ENCODE peak calls at places on chromosomes 3 and 15, in eight cellular contexts. U is NK-92 treated with Interleukin-12 subunit alpha and Interleukin-12 subunit beta, amount 100 ng/mL, for 24 hours; N is GM23338; L is iris pigment epithelial cell; X is globus pallidus; C is WTC11; B is T-helper 1 cell; M is NCI-H1092. V is an unnamed sample.

GRCh38 chr15:91263632-91264477 is 163.8 kb downstream of the SV2B start:
- DNase-seq in U (no peak), N (no peak), L (peak), X (no peak), C (no peak), B (no peak), M (no peak), V (no peak)

GRCh38 chr15:39704684-39705083 is 78.0 kb downstream of the FSIP1 start:
- DNase-seq in U (no peak), N (peak), L (peak), X (peak), C (no peak), B (no peak), M (no peak), V (no peak)

GRCh38 chr3:11845661-11846060 is 1.0 kb downstream of the TAMM41 start:
- DNase-seq in U (no peak), N (no peak), L (no peak), X (no peak), C (no peak), B (no peak), M (no peak), V (no peak)

GRCh38 chr3:193711165-193711485 is 118.1 kb downstream of the OPA1 start:
- DNase-seq in U (no peak), N (peak), L (no peak), X (no peak), C (no peak), B (no peak), M (no peak), V (no peak)

GRCh38 chr15:68213991-68214837 is 9.1 kb upstream of the CALML4 start:
- DNase-seq in U (no peak), N (no peak), L (no peak), X (no peak), C (no peak), B (no peak), M (no peak), V (no peak)

GRCh38 chr3:42662813-42663535 is 9.5 kb downstream of the ZBTB47 start:
- DNase-seq in U (no peak), N (no peak), L (no peak), X (no peak), C (no peak), B (no peak), M (no peak), V (no peak)

GRCh38 chr3:126338796-126339241 is 18.4 kb downstream of the KLF15 start:
- DNase-seq in U (no peak), N (no peak), L (no peak), X (no peak), C (peak), B (no peak), M (no peak), V (no peak)

GRCh38 chr15:63504979-63505841 is 817 bp downstream of the USP3 start:
- DNase-seq in U (peak), N (peak), L (peak), X (peak), C (peak), B (peak), M (peak), V (peak)

GRCh38 chr15:48536681-48537091 is 108.8 kb downstream of the FBN1 start:
- DNase-seq in U (no peak), N (no peak), L (peak), X (no peak), C (no peak), B (no peak), M (no peak), V (no peak)

GRCh38 chr3:50971487-50971924 is 296.8 kb downstream of the DOCK3 start:
- DNase-seq in U (peak), N (peak), L (peak), X (no peak), C (peak), B (no peak), M (peak), V (peak)

GRCh38 chr3:193688845-193689714 is 96.1 kb downstream of the OPA1 start:
- DNase-seq in U (no peak), N (no peak), L (no peak), X (no peak), C (no peak), B (no peak), M (no peak), V (no peak)

GRCh38 chr3:47746264-47746663 is 35.4 kb downstream of the SMARCC1 start:
- DNase-seq in U (no peak), N (no peak), L (no peak), X (no peak), C (no peak), B (no peak), M (no peak), V (no peak)

V was measured in NCI-H1436.